ENCODE peak calls at places on chromosomes 5 and 9, in ten cellular contexts. I, V, L, W, E, Z, O, T, G and U are unnamed samples.

GRCh38 chr5:95669540-95669939 is 13.3 kb downstream of the SPATA9 start:
- DNase-seq in I (no peak), V (no peak), L (no peak), W (peak; percentile 69), E (peak; percentile 91), Z (no peak), O (no peak), T (no peak), G (no peak), U (peak; percentile 99)

GRCh38 chr9:125435776-125436612 is 174.4 kb downstream of the GAPVD1 start:
- DNase-seq in I (no peak), V (no peak), L (no peak), W (peak; percentile 40), E (no peak), Z (peak; percentile 60), O (no peak), T (no peak), G (no peak), U (no peak)

GRCh38 chr9:68507098-68507795 is 33.4 kb downstream of the TMEM252 start:
- DNase-seq in I (no peak), V (peak; percentile 17), L (no peak), W (no peak), E (peak; percentile 31), Z (no peak), O (no peak), T (peak; percentile 29), G (no peak), U (no peak)

GRCh38 chr9:124016152-124017063 is 4.8 kb downstream of the LHX2 start:
- DNase-seq in I (no peak), V (no peak), L (no peak), W (no peak), E (no peak), Z (peak; percentile 42), O (no peak), T (no peak), G (no peak), U (no peak)

GRCh38 chr5:8633706-8634105 is 764.8 kb downstream of the MTRR start:
- DNase-seq in I (no peak), V (no peak), L (no peak), W (no peak), E (peak; percentile 49), Z (no peak), O (no peak), T (no peak), G (no peak), U (peak; percentile 73)

GRCh38 chr5:153569036-153569435 is 78.6 kb downstream of the GRIA1 start:
- DNase-seq in I (no peak), V (no peak), L (no peak), W (no peak), E (peak; percentile 25), Z (no peak), O (no peak), T (no peak), G (no peak), U (no peak)

GRCh38 chr9:109194157-109194556 is 27.1 kb upstream of the FRRS1L start:
- DNase-seq in I (no peak), V (no peak), L (no peak), W (no peak), E (no peak), Z (no peak), O (no peak), T (no peak), G (no peak), U (peak; percentile 43)

GRCh38 chr5:64347308-64347707 is 158.5 kb upstream of the RGS7BP start:
- DNase-seq in I (no peak), V (no peak), L (no peak), W (no peak), E (no peak), Z (no peak), O (no peak), T (no peak), G (no peak), U (no peak)

GRCh38 chr9:134258828-134259546 is 67.3 kb upstream of the RXRA start:
- DNase-seq in I (no peak), V (no peak), L (no peak), W (no peak), E (no peak), Z (no peak), O (peak; percentile 7), T (no peak), G (no peak), U (no peak)

DNA sequence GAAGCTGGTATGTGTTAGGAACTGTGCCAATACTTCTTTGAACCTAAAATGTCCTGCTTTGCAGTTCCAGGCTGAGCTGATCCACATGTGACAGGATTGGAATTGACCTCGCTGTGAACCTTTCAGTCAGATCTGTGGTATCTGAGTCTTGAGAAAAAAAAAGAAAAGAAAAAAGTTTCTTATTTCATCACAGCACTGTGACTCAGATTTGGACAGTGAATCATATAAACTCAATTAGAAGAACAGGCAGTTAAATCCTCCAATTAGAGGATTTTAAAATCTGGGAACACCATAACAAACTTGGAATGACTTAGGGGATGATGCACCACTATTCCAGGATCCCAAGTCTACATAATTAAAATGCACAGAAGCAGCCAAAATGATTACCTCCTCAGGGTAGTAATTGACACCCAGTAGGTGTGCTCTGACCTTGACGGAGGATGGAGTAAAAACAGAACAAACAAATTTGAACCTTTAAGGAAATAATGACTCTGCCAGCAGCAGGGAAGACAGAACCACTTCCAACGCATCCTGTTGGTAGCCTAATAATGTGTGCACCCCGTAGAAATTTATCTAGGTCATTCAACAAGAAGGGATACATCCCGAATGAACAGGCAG is 57.8 kb upstream of the RAI14 start:
- DNase-seq in I (no peak), V (peak; percentile 85), L (no peak), W (no peak), E (peak; percentile 91), Z (no peak), O (no peak), T (peak; percentile 21), G (no peak), U (peak; percentile 96)
- H3K4me3 ChIP-seq in I (no peak overlapping the region), V (no peak overlapping the region), L (no peak overlapping the region), W (no peak overlapping the region), E (no peak overlapping the region), Z (no peak overlapping the region), O (no peak overlapping the region), T (no peak overlapping the region), G (no peak overlapping the region), U (peak overlapping the region; percentile 22)

DNA sequence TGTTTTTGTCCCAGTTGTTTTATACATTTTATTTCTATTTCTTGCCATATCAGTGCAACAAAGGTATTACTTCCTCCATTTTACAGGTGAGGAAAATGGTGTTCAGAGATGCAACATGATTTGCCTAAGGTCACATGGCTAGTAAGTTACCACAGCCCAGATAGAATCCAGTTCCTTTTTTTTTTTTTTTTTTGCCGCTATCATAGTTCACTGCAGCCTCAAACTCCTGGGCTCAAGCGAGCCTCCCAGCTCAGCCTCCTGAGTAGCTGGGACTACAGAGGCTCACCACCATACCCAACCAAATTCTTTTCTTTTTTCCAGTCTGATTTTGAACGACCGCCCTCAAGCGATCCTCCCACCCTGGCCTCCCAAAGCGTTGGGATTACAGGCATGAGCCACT is 480 bp upstream of the CCDC69 start:
- DNase-seq in I (no peak), V (no peak), L (no peak), W (no peak), E (no peak), Z (no peak), O (no peak), T (no peak), G (no peak), U (no peak)
- H3K4me3 ChIP-seq in I (peak overlapping the region; percentile 80), V (peak overlapping the region; percentile 80), L (peak overlapping the region; percentile 97), W (peak overlapping the region; percentile 58), E (peak overlapping the region; percentile 58), Z (peak overlapping the region; percentile 77), O (peak overlapping the region; percentile 32), T (peak overlapping the region; percentile 86), G (peak overlapping the region; percentile 72), U (no peak overlapping the region)

GRCh38 chr5:178861627-178862026 is 1.9 kb downstream of the ZNF354B start:
- DNase-seq in I (no peak), V (no peak), L (no peak), W (no peak), E (no peak), Z (no peak), O (no peak), T (no peak), G (no peak), U (no peak)
- H3K4me3 ChIP-seq in I (peak overlapping the region; percentile 93), V (no peak overlapping the region), L (no peak overlapping the region), W (no peak overlapping the region), E (peak overlapping the region; percentile 39), Z (peak overlapping the region; percentile 5), O (no peak overlapping the region), T (no peak overlapping the region), G (no peak overlapping the region), U (no peak overlapping the region)

GRCh38 chr5:78701795-78702406 is 53.3 kb upstream of the LHFPL2 start:
- DNase-seq in I (no peak), V (no peak), L (no peak), W (no peak), E (no peak), Z (no peak), O (no peak), T (no peak), G (no peak), U (no peak)
- H3K4me3 ChIP-seq in I (no peak overlapping the region), V (no peak overlapping the region), L (no peak overlapping the region), W (no peak overlapping the region), E (no peak overlapping the region), Z (no peak overlapping the region), O (no peak overlapping the region), T (no peak overlapping the region), G (no peak overlapping the region), U (no peak overlapping the region)

GRCh38 chr5:126973193-126973592 is 57.2 kb downstream of the MARCHF3 start:
- DNase-seq in I (no peak), V (no peak), L (no peak), W (no peak), E (no peak), Z (no peak), O (no peak), T (peak; percentile 36), G (peak; percentile 69), U (no peak)
- H3K4me3 ChIP-seq in I (no peak overlapping the region), V (no peak overlapping the region), L (peak overlapping the region; percentile 7), W (no peak overlapping the region), E (no peak overlapping the region), Z (no peak overlapping the region), O (no peak overlapping the region), T (no peak overlapping the region), G (no peak overlapping the region), U (no peak overlapping the region)

GRCh38 chr5:16932401-16932800 is 3.7 kb downstream of the MYO10 start:
- DNase-seq in I (no peak), V (no peak), L (no peak), W (no peak), E (no peak), Z (no peak), O (no peak), T (peak; percentile 51), G (no peak), U (no peak)
- H3K4me3 ChIP-seq in I (no peak overlapping the region), V (peak overlapping the region; percentile 89), L (no peak overlapping the region), W (no peak overlapping the region), E (no peak overlapping the region), Z (peak overlapping the region; percentile 64), O (no peak overlapping the region), T (no peak overlapping the region), G (no peak overlapping the region), U (peak overlapping the region; percentile 96)